ENCODE peak calls at places on chromosomes 1 and 21, in seven cellular contexts. One of them, this sample, is unnamed.

GRCh38 chr1:39799770-39800470 is 11.3 kb upstream of the BMP8B start:
- DNase-seq in psoas muscle: peak; percentile 82
- DNase-seq in HFF-Myc: no peak
- DNase-seq in astrocyte of the spinal cord: peak; percentile 54
- DNase-seq in GM12878: no peak
- DNase-seq in fibroblast of lung: peak; percentile 56
- DNase-seq in pancreas: peak; percentile 67
- DNase-seq in this sample: no peak

GRCh38 chr1:226602186-226603029 is 53.8 kb downstream of the STUM start:
- DNase-seq in pancreas: no peak
- DNase-seq in GM12878: no peak
- DNase-seq in HFF-Myc: peak; percentile 87
- DNase-seq in fibroblast of lung: peak; percentile 95
- DNase-seq in astrocyte of the spinal cord: peak; percentile 2
- DNase-seq in psoas muscle: peak; percentile 83
- DNase-seq in this sample: no peak

GRCh38 chr1:172642970-172643369 is 15.9 kb upstream of the FASLG start:
- DNase-seq in GM12878: no peak
- DNase-seq in psoas muscle: no peak
- DNase-seq in pancreas: no peak
- DNase-seq in astrocyte of the spinal cord: no peak
- DNase-seq in HFF-Myc: no peak
- DNase-seq in fibroblast of lung: peak; percentile 41
- DNase-seq in this sample: no peak

GRCh38 chr1:181014431-181015257 is 8.0 kb downstream of the STX6 start:
- DNase-seq in psoas muscle: no peak
- DNase-seq in pancreas: no peak
- DNase-seq in fibroblast of lung: no peak
- DNase-seq in GM12878: no peak
- DNase-seq in HFF-Myc: no peak
- DNase-seq in astrocyte of the spinal cord: no peak
- DNase-seq in this sample: no peak

GRCh38 chr1:221800831-221801610 is 59.1 kb upstream of the DUSP10 start:
- DNase-seq in HFF-Myc: no peak
- DNase-seq in fibroblast of lung: no peak
- DNase-seq in psoas muscle: no peak
- DNase-seq in astrocyte of the spinal cord: no peak
- DNase-seq in GM12878: no peak
- DNase-seq in pancreas: no peak
- DNase-seq in this sample: no peak

GRCh38 chr1:222167896-222168295 is 380.0 kb downstream of the HHIPL2 start:
- DNase-seq in HFF-Myc: no peak
- DNase-seq in pancreas: no peak
- DNase-seq in fibroblast of lung: no peak
- DNase-seq in GM12878: no peak
- DNase-seq in astrocyte of the spinal cord: peak; percentile 30
- DNase-seq in psoas muscle: no peak
- DNase-seq in this sample: no peak

GRCh38 chr1:83692524-83693336 is 306.2 kb downstream of the TTLL7 start:
- DNase-seq in astrocyte of the spinal cord: peak; percentile 10
- DNase-seq in pancreas: peak; percentile 19
- DNase-seq in fibroblast of lung: peak; percentile 19
- DNase-seq in GM12878: peak; percentile 9
- DNase-seq in HFF-Myc: no peak
- DNase-seq in psoas muscle: no peak
- DNase-seq in this sample: no peak

GRCh38 chr1:29195875-29196274 is 14.2 kb upstream of the SRSF4 start:
- DNase-seq in fibroblast of lung: no peak
- DNase-seq in GM12878: no peak
- DNase-seq in pancreas: no peak
- DNase-seq in astrocyte of the spinal cord: peak; percentile 39
- DNase-seq in HFF-Myc: no peak
- DNase-seq in psoas muscle: peak; percentile 69
- DNase-seq in this sample: no peak

GRCh38 chr1:183822081-183822611 is 17.2 kb downstream of the RGL1 start:
- DNase-seq in GM12878: no peak
- DNase-seq in psoas muscle: no peak
- DNase-seq in HFF-Myc: no peak
- DNase-seq in pancreas: no peak
- DNase-seq in astrocyte of the spinal cord: no peak
- DNase-seq in fibroblast of lung: no peak
- DNase-seq in this sample: no peak

GRCh38 chr1:237042892-237043576 is 1.1 kb downstream of the RYR2 start:
- DNase-seq in astrocyte of the spinal cord: no peak
- DNase-seq in GM12878: no peak
- DNase-seq in HFF-Myc: no peak
- DNase-seq in pancreas: no peak
- DNase-seq in fibroblast of lung: peak; percentile 9
- DNase-seq in psoas muscle: no peak
- DNase-seq in this sample: peak; percentile 17

GRCh38 chr1:183227963-183228649 is 42.0 kb downstream of the LAMC2 start:
- DNase-seq in pancreas: no peak
- DNase-seq in astrocyte of the spinal cord: peak; percentile 44
- DNase-seq in fibroblast of lung: peak; percentile 61
- DNase-seq in psoas muscle: no peak
- DNase-seq in GM12878: no peak
- DNase-seq in HFF-Myc: no peak
- DNase-seq in this sample: no peak

GRCh38 chr1:222054416-222054815 is 312.5 kb upstream of the DUSP10 start:
- DNase-seq in psoas muscle: no peak
- DNase-seq in pancreas: no peak
- DNase-seq in HFF-Myc: no peak
- DNase-seq in fibroblast of lung: no peak
- DNase-seq in GM12878: no peak
- DNase-seq in astrocyte of the spinal cord: no peak
- DNase-seq in this sample: no peak

GRCh38 chr1:163263818-163264217 is 57.9 kb upstream of the NUF2 start:
- DNase-seq in GM12878: no peak
- DNase-seq in pancreas: no peak
- DNase-seq in fibroblast of lung: no peak
- DNase-seq in astrocyte of the spinal cord: no peak
- DNase-seq in psoas muscle: no peak
- DNase-seq in HFF-Myc: no peak
- DNase-seq in this sample: no peak

GRCh38 chr1:192445849-192446489 is 129.2 kb downstream of the RGS21 start:
- DNase-seq in HFF-Myc: peak; percentile 31
- DNase-seq in GM12878: no peak
- DNase-seq in psoas muscle: no peak
- DNase-seq in fibroblast of lung: peak; percentile 74
- DNase-seq in astrocyte of the spinal cord: peak; percentile 69
- DNase-seq in pancreas: no peak
- DNase-seq in this sample: no peak

GRCh38 chr1:180230416-180230790 is 339 bp downstream of the LHX4 start:
- DNase-seq in pancreas: no peak
- DNase-seq in psoas muscle: no peak
- DNase-seq in GM12878: no peak
- DNase-seq in astrocyte of the spinal cord: peak; percentile 22
- DNase-seq in HFF-Myc: no peak
- DNase-seq in fibroblast of lung: no peak
- DNase-seq in this sample: no peak

GRCh38 chr1:224329484-224329841 is 509 bp downstream of the NVL start:
- DNase-seq in psoas muscle: no peak
- DNase-seq in pancreas: no peak
- DNase-seq in HFF-Myc: no peak
- DNase-seq in GM12878: no peak
- DNase-seq in fibroblast of lung: no peak
- DNase-seq in astrocyte of the spinal cord: no peak
- DNase-seq in this sample: no peak

GRCh38 chr1:174191255-174191906 is 32.1 kb downstream of the RABGAP1L start:
- DNase-seq in pancreas: no peak
- DNase-seq in astrocyte of the spinal cord: peak; percentile 18
- DNase-seq in psoas muscle: no peak
- DNase-seq in fibroblast of lung: no peak
- DNase-seq in HFF-Myc: peak; percentile 71
- DNase-seq in GM12878: no peak
- DNase-seq in this sample: peak; percentile 97

GRCh38 chr1:31683997-31684396 is 19.8 kb downstream of the COL16A1 start:
- DNase-seq in pancreas: no peak
- DNase-seq in GM12878: no peak
- DNase-seq in psoas muscle: no peak
- DNase-seq in HFF-Myc: no peak
- DNase-seq in astrocyte of the spinal cord: no peak
- DNase-seq in fibroblast of lung: no peak
- DNase-seq in this sample: no peak
- TF ChIP-seq CTCF in pancreas: no peak
- TF ChIP-seq CTCF in GM12878: peak; percentile 66
- TF ChIP-seq CTCF in psoas muscle: peak; percentile 40
- TF ChIP-seq CTCF in HFF-Myc: peak; percentile 40
- TF ChIP-seq CTCF in astrocyte of the spinal cord: peak; percentile 44
- TF ChIP-seq CTCF in fibroblast of lung: peak; percentile 15
- TF ChIP-seq CTCF in this sample: peak; percentile 50

GRCh38 chr1:156121441-156121840 is 6.9 kb downstream of the LMNA start:
- DNase-seq in psoas muscle: no peak
- DNase-seq in pancreas: no peak
- DNase-seq in fibroblast of lung: no peak
- DNase-seq in astrocyte of the spinal cord: no peak
- DNase-seq in GM12878: no peak
- DNase-seq in HFF-Myc: no peak
- DNase-seq in this sample: no peak

GRCh38 chr1:156119503-156120209 is 5.1 kb downstream of the LMNA start:
- DNase-seq in fibroblast of lung: peak; percentile 77
- DNase-seq in GM12878: no peak
- DNase-seq in psoas muscle: peak; percentile 86
- DNase-seq in astrocyte of the spinal cord: peak; percentile 84
- DNase-seq in HFF-Myc: no peak
- DNase-seq in pancreas: no peak
- DNase-seq in this sample: no peak

GRCh38 chr1:156118175-156118868 is 3.8 kb downstream of the LMNA start:
- DNase-seq in psoas muscle: peak; percentile 91
- DNase-seq in pancreas: peak; percentile 86
- DNase-seq in fibroblast of lung: no peak
- DNase-seq in GM12878: no peak
- DNase-seq in HFF-Myc: no peak
- DNase-seq in astrocyte of the spinal cord: no peak
- DNase-seq in this sample: no peak

GRCh38 chr1:156122086-156122485 is 7.6 kb downstream of the LMNA start:
- DNase-seq in GM12878: no peak
- DNase-seq in HFF-Myc: no peak
- DNase-seq in astrocyte of the spinal cord: no peak
- DNase-seq in fibroblast of lung: no peak
- DNase-seq in pancreas: no peak
- DNase-seq in psoas muscle: no peak
- DNase-seq in this sample: no peak

DNA sequence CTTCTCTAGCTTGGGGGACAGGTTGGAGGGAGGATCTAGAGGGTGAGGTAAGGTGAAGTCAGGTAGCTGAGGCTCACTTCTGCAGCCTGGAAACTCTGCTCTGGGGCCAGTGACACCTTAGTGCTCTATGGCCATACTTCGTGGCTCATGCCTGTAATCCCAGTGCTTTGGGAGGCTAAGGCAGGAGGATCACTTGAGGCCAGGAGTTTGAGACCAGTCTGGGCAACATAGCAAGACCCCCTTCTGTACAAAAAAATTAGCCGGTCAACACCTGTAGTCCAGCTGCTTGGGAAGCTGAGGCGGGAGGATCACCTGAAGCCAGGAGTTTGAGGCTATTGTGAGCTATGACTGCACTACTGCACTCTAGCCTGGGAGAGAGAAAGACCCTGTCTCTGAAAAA is 5.8 kb downstream of the LMNA start:
- DNase-seq in GM12878: no peak
- DNase-seq in astrocyte of the spinal cord: no peak
- DNase-seq in pancreas: no peak
- DNase-seq in HFF-Myc: no peak
- DNase-seq in psoas muscle: no peak
- DNase-seq in fibroblast of lung: no peak
- DNase-seq in this sample: no peak
- H3K4me3 ChIP-seq in GM12878: peak overlapping the region; percentile 35
- H3K4me3 ChIP-seq in astrocyte of the spinal cord: no peak overlapping the region
- H3K4me3 ChIP-seq in pancreas: no peak overlapping the region
- H3K4me3 ChIP-seq in HFF-Myc: peak overlapping the region; percentile 100
- H3K4me3 ChIP-seq in psoas muscle: peak overlapping the region; percentile 99
- H3K4me3 ChIP-seq in fibroblast of lung: peak overlapping the region; percentile 40
- H3K4me3 ChIP-seq in this sample: no peak overlapping the region

GRCh38 chr21:16460936-16461335 is 731.2 kb downstream of the USP25 start:
- DNase-seq in psoas muscle: no peak
- DNase-seq in fibroblast of lung: no peak
- DNase-seq in HFF-Myc: no peak
- DNase-seq in pancreas: no peak
- DNase-seq in astrocyte of the spinal cord: no peak
- DNase-seq in GM12878: no peak
- DNase-seq in this sample: no peak
- TF ChIP-seq CTCF in psoas muscle: no peak
- TF ChIP-seq CTCF in fibroblast of lung: no peak
- TF ChIP-seq CTCF in HFF-Myc: peak; percentile 19
- TF ChIP-seq CTCF in pancreas: no peak
- TF ChIP-seq CTCF in astrocyte of the spinal cord: peak; percentile 8
- TF ChIP-seq CTCF in GM12878: no peak
- TF ChIP-seq CTCF in this sample: no peak

GRCh38 chr1:230268371-230269170 is 157.6 kb downstream of the PGBD5 start:
- DNase-seq in pancreas: peak; percentile 47
- DNase-seq in astrocyte of the spinal cord: peak; percentile 75
- DNase-seq in HFF-Myc: peak; percentile 46
- DNase-seq in GM12878: no peak
- DNase-seq in psoas muscle: peak; percentile 72
- DNase-seq in fibroblast of lung: peak; percentile 84
- DNase-seq in this sample: peak; percentile 32
- H3K4me3 ChIP-seq in pancreas: no peak overlapping the region
- H3K4me3 ChIP-seq in astrocyte of the spinal cord: no peak overlapping the region
- H3K4me3 ChIP-seq in HFF-Myc: no peak overlapping the region
- H3K4me3 ChIP-seq in GM12878: no peak overlapping the region
- H3K4me3 ChIP-seq in psoas muscle: no peak overlapping the region
- H3K4me3 ChIP-seq in fibroblast of lung: no peak overlapping the region
- H3K4me3 ChIP-seq in this sample: no peak overlapping the region

GRCh38 chr1:216111842-216112241 is 311.4 kb downstream of the USH2A start:
- DNase-seq in HFF-Myc: no peak
- DNase-seq in psoas muscle: no peak
- DNase-seq in fibroblast of lung: peak; percentile 23
- DNase-seq in pancreas: no peak
- DNase-seq in astrocyte of the spinal cord: peak; percentile 5
- DNase-seq in GM12878: no peak
- DNase-seq in this sample: no peak
- TF ChIP-seq CTCF in HFF-Myc: no peak
- TF ChIP-seq CTCF in psoas muscle: no peak
- TF ChIP-seq CTCF in fibroblast of lung: no peak
- TF ChIP-seq CTCF in pancreas: no peak
- TF ChIP-seq CTCF in astrocyte of the spinal cord: peak; percentile 15
- TF ChIP-seq CTCF in GM12878: no peak
- TF ChIP-seq CTCF in this sample: peak; percentile 40

This sample was measured in retinal pigment epithelial cell.